ENCODE peak calls at places on chromosomes 3 and 15, in four cellular contexts. One of them, this sample, is unnamed.
A peak's percentile ranks its signal among the peaks of the same experiment; 100 is the strongest.

GRCh38 chr15:100918690-100919480 is at the start of gene LRRK1:
- DNase-seq in HepG2: no peak
- DNase-seq in K562: peak; percentile 63
- DNase-seq in A549: peak; percentile 52
- DNase-seq in this sample: peak; percentile 50

GRCh38 chr3:197050511-197050910 is 20.9 kb upstream of the MELTF start:
- DNase-seq in HepG2: no peak
- DNase-seq in K562: no peak
- DNase-seq in A549: no peak
- DNase-seq in this sample: no peak

GRCh38 chr3:160840590-160840989 is 84.6 kb downstream of the PPM1L start:
- DNase-seq in HepG2: no peak
- DNase-seq in K562: no peak
- DNase-seq in A549: no peak
- DNase-seq in this sample: no peak

GRCh38 chr3:123485551-123485950 is 36.7 kb upstream of the ADCY5 start:
- DNase-seq in HepG2: no peak
- DNase-seq in K562: no peak
- DNase-seq in A549: no peak
- DNase-seq in this sample: no peak

GRCh38 chr15:59691194-59691805 is 2.2 kb upstream of the BNIP2 start:
- DNase-seq in HepG2: peak; percentile 28
- DNase-seq in K562: no peak
- DNase-seq in A549: peak; percentile 36
- DNase-seq in this sample: no peak

GRCh38 chr15:98648654-98649537 is 557 bp downstream of the IGF1R start:
- DNase-seq in HepG2: no peak
- DNase-seq in K562: peak; percentile 57
- DNase-seq in A549: no peak
- DNase-seq in this sample: peak; percentile 57

GRCh38 chr15:29695486-29696167 is 126.6 kb downstream of the TJP1 start:
- DNase-seq in HepG2: peak; percentile 37
- DNase-seq in K562: no peak
- DNase-seq in A549: no peak
- DNase-seq in this sample: peak; percentile 41

GRCh38 chr3:65729553-65729952 is 309.2 kb downstream of the MAGI1 start:
- DNase-seq in HepG2: peak; percentile 92
- DNase-seq in K562: no peak
- DNase-seq in A549: no peak
- DNase-seq in this sample: no peak

GRCh38 chr15:38589502-38589901 is 24.9 kb upstream of the RASGRP1 start:
- DNase-seq in HepG2: no peak
- DNase-seq in K562: peak; percentile 37
- DNase-seq in A549: peak; percentile 13
- DNase-seq in this sample: no peak

GRCh38 chr3:128935922-128936321 is 56.5 kb downstream of the ACAD9 start:
- DNase-seq in HepG2: no peak
- DNase-seq in K562: no peak
- DNase-seq in A549: no peak
- DNase-seq in this sample: no peak

GRCh38 chr3:138845071-138845685 is 10.4 kb upstream of the PIK3CB start:
- DNase-seq in HepG2: no peak
- DNase-seq in K562: no peak
- DNase-seq in A549: no peak
- DNase-seq in this sample: no peak

GRCh38 chr3:178496911-178497310 is 39.3 kb upstream of the KCNMB2 start:
- DNase-seq in HepG2: no peak
- DNase-seq in K562: no peak
- DNase-seq in A549: no peak
- DNase-seq in this sample: no peak

GRCh38 chr3:171967137-171967783 is 72.1 kb upstream of the FNDC3B start:
- DNase-seq in HepG2: peak; percentile 96
- DNase-seq in K562: no peak
- DNase-seq in A549: peak; percentile 74
- DNase-seq in this sample: no peak

GRCh38 chr15:57172925-57173324 is 203.4 kb upstream of the CGNL1 start:
- DNase-seq in HepG2: no peak
- DNase-seq in K562: no peak
- DNase-seq in A549: no peak
- DNase-seq in this sample: no peak

GRCh38 chr15:101813803-101814534 is 2.0 kb downstream of the OR4F15 start:
- DNase-seq in HepG2: no peak
- DNase-seq in K562: no peak
- DNase-seq in A549: no peak
- DNase-seq in this sample: no peak

GRCh38 chr3:126259411-126260391 is 79.3 kb upstream of the ALDH1L1 start:
- DNase-seq in HepG2: peak; percentile 29
- DNase-seq in K562: peak; percentile 37
- DNase-seq in A549: no peak
- DNase-seq in this sample: peak; percentile 73

GRCh38 chr15:92653836-92654524 is 1.6 kb downstream of the FAM174B start:
- DNase-seq in HepG2: peak; percentile 10
- DNase-seq in K562: no peak
- DNase-seq in A549: no peak
- DNase-seq in this sample: no peak

GRCh38 chr3:1196997-1197396 is 104.2 kb downstream of the CNTN6 start:
- DNase-seq in HepG2: no peak
- DNase-seq in K562: no peak
- DNase-seq in A549: no peak
- DNase-seq in this sample: no peak

GRCh38 chr3:158808697-158809096 is 6.8 kb downstream of the MFSD1 start:
- DNase-seq in HepG2: no peak
- DNase-seq in K562: no peak
- DNase-seq in A549: no peak
- DNase-seq in this sample: no peak

GRCh38 chr15:55282284-55282833 is 7.3 kb downstream of the RAB27A start:
- DNase-seq in HepG2: no peak
- DNase-seq in K562: peak; percentile 26
- DNase-seq in A549: no peak
- DNase-seq in this sample: no peak

GRCh38 chr3:195147649-195148121 is 123.3 kb downstream of the XXYLT1 start:
- DNase-seq in HepG2: no peak
- DNase-seq in K562: no peak
- DNase-seq in A549: no peak
- DNase-seq in this sample: no peak

GRCh38 chr15:101689901-101690300 is 34.4 kb downstream of the TARS3 start:
- DNase-seq in HepG2: no peak
- DNase-seq in K562: no peak
- DNase-seq in A549: no peak
- DNase-seq in this sample: no peak

GRCh38 chr3:52172262-52172757 is 18.1 kb upstream of the POC1A start:
- DNase-seq in HepG2: no peak
- DNase-seq in K562: no peak
- DNase-seq in A549: no peak
- DNase-seq in this sample: no peak

GRCh38 chr3:176816937-176817336 is 380.3 kb downstream of the TBL1XR1 start:
- DNase-seq in HepG2: no peak
- DNase-seq in K562: no peak
- DNase-seq in A549: no peak
- DNase-seq in this sample: no peak

GRCh38 chr3:49388416-49388815 is 23.4 kb downstream of the RHOA start:
- DNase-seq in HepG2: no peak
- DNase-seq in K562: no peak
- DNase-seq in A549: no peak
- DNase-seq in this sample: no peak

GRCh38 chr3:159451067-159451466 is 537.6 kb upstream of the IL12A start:
- DNase-seq in HepG2: peak; percentile 1
- DNase-seq in K562: no peak
- DNase-seq in A549: no peak
- DNase-seq in this sample: no peak

GRCh38 chr3:42068303-42069088 is 22.7 kb upstream of the TRAK1 start:
- DNase-seq in HepG2: no peak
- DNase-seq in K562: no peak
- DNase-seq in A549: no peak
- DNase-seq in this sample: no peak

GRCh38 chr3:45499529-45499928 is 95.0 kb upstream of the LIMD1 start:
- DNase-seq in HepG2: peak; percentile 12
- DNase-seq in K562: no peak
- DNase-seq in A549: peak; percentile 19
- DNase-seq in this sample: no peak

GRCh38 chr3:179562467-179563297 is at the start of gene ACTL6A:
- DNase-seq in HepG2: peak; percentile 98
- DNase-seq in K562: peak; percentile 99
- DNase-seq in A549: peak; percentile 95
- DNase-seq in this sample: peak; percentile 100

GRCh38 chr15:81047948-81048347 is 47.2 kb downstream of the TLNRD1 start:
- DNase-seq in HepG2: no peak
- DNase-seq in K562: no peak
- DNase-seq in A549: no peak
- DNase-seq in this sample: no peak

GRCh38 chr3:31253782-31254181 is 278.9 kb upstream of the STT3B start:
- DNase-seq in HepG2: no peak
- DNase-seq in K562: no peak
- DNase-seq in A549: no peak
- DNase-seq in this sample: no peak

GRCh38 chr3:144552642-144553041 is 581.0 kb downstream of the DIPK2A start:
- DNase-seq in HepG2: no peak
- DNase-seq in K562: no peak
- DNase-seq in A549: no peak
- DNase-seq in this sample: no peak

GRCh38 chr3:186839874-186840641 is 2.5 kb upstream of the ADIPOQ start:
- DNase-seq in HepG2: no peak
- DNase-seq in K562: no peak
- DNase-seq in A549: no peak
- DNase-seq in this sample: no peak

GRCh38 chr3:56830884-56831283 is 29.1 kb upstream of the ARHGEF3 start:
- DNase-seq in HepG2: peak; percentile 78
- DNase-seq in K562: no peak
- DNase-seq in A549: no peak
- DNase-seq in this sample: no peak

GRCh38 chr3:37462452-37462851 is 288.1 kb upstream of the LRRFIP2 start:
- DNase-seq in HepG2: no peak
- DNase-seq in K562: no peak
- DNase-seq in A549: no peak
- DNase-seq in this sample: no peak

GRCh38 chr3:178385280-178385952 is 150.8 kb upstream of the KCNMB2 start:
- DNase-seq in HepG2: peak; percentile 1
- DNase-seq in K562: peak; percentile 16
- DNase-seq in A549: no peak
- DNase-seq in this sample: no peak

GRCh38 chr3:13655074-13655913 is 106.4 kb downstream of the FBLN2 start:
- DNase-seq in HepG2: no peak
- DNase-seq in K562: peak; percentile 91
- DNase-seq in A549: peak; percentile 62
- DNase-seq in this sample: peak; percentile 78

GRCh38 chr3:48558446-48559134 is 2.0 kb upstream of the PFKFB4 start:
- DNase-seq in HepG2: no peak
- DNase-seq in K562: no peak
- DNase-seq in A549: no peak
- DNase-seq in this sample: no peak

GRCh38 chr15:62163847-62164499 is 1.1 kb downstream of the C2CD4B start:
- DNase-seq in HepG2: no peak
- DNase-seq in K562: no peak
- DNase-seq in A549: no peak
- DNase-seq in this sample: peak; percentile 53

GRCh38 chr15:62164500-62165028 is 521 bp downstream of the C2CD4B start:
- DNase-seq in HepG2: no peak
- DNase-seq in K562: no peak
- DNase-seq in A549: peak; percentile 12
- DNase-seq in this sample: peak; percentile 69

GRCh38 chr15:62165029-62165792 is at the start of gene C2CD4B:
- DNase-seq in HepG2: no peak
- DNase-seq in K562: no peak
- DNase-seq in A549: peak; percentile 17
- DNase-seq in this sample: peak; percentile 70

GRCh38 chr15:62163397-62163796 is 1.7 kb downstream of the C2CD4B start:
- DNase-seq in HepG2: no peak
- DNase-seq in K562: no peak
- DNase-seq in A549: no peak
- DNase-seq in this sample: no peak

GRCh38 chr15:62165793-62166380 is 802 bp upstream of the C2CD4B start:
- DNase-seq in HepG2: no peak
- DNase-seq in K562: no peak
- DNase-seq in A549: no peak
- DNase-seq in this sample: no peak
- TF ChIP-seq HMGXB4 in HepG2: no peak
- TF ChIP-seq HMGXB4 in K562: no peak
- TF ChIP-seq HMGXB4 in A549: no peak
- TF ChIP-seq HMGXB4 in this sample: no peak

DNA sequence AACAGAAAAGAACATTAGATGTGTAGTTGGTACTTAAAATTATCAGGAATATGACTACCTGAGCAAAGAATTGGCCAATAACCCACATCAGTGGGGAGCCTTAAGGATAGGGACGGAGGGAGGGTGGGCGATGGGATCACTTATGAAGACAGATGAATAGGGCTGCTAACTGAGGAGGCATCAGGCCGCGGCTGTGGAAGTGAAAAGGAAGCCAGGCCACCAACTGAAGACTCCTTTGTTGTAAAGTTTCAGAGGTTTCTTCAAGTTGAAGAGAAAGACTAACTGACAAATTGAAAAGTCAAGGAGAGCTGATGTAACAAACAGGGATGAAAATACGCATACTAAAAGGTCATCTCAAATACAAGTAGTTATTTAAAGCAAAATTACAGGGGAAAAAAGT is 135.6 kb upstream of the BHLHE40 start:
- DNase-seq in HepG2: no peak
- DNase-seq in K562: no peak
- DNase-seq in A549: no peak
- DNase-seq in this sample: no peak
- TF ChIP-seq HMGXB4 in HepG2: no peak
- TF ChIP-seq HMGXB4 in K562: no peak
- TF ChIP-seq HMGXB4 in A549: no peak
- TF ChIP-seq HMGXB4 in this sample: no peak

GRCh38 chr15:48440084-48440483 is 108.9 kb downstream of the DUT start:
- DNase-seq in HepG2: no peak
- DNase-seq in K562: no peak
- DNase-seq in A549: no peak
- DNase-seq in this sample: peak; percentile 58
- TF ChIP-seq HMGXB4 in HepG2: no peak
- TF ChIP-seq HMGXB4 in K562: no peak
- TF ChIP-seq HMGXB4 in A549: no peak
- TF ChIP-seq HMGXB4 in this sample: no peak

GRCh38 chr3:156865732-156866131 is 39.6 kb downstream of the LEKR1 start:
- DNase-seq in HepG2: no peak
- DNase-seq in K562: no peak
- DNase-seq in A549: no peak
- DNase-seq in this sample: no peak
- TF ChIP-seq HMGXB4 in HepG2: no peak
- TF ChIP-seq HMGXB4 in K562: no peak
- TF ChIP-seq HMGXB4 in A549: no peak
- TF ChIP-seq HMGXB4 in this sample: no peak

GRCh38 chr15:73326157-73326556 is 42.6 kb downstream of the HCN4 start:
- DNase-seq in HepG2: no peak
- DNase-seq in K562: no peak
- DNase-seq in A549: no peak
- DNase-seq in this sample: no peak
- TF ChIP-seq HMGXB4 in HepG2: no peak
- TF ChIP-seq HMGXB4 in K562: no peak
- TF ChIP-seq HMGXB4 in A549: no peak
- TF ChIP-seq HMGXB4 in this sample: no peak

GRCh38 chr3:59079962-59080361 is 30.1 kb upstream of the CFAP20DC start:
- DNase-seq in HepG2: no peak
- DNase-seq in K562: no peak
- DNase-seq in A549: no peak
- DNase-seq in this sample: no peak
- TF ChIP-seq HMGXB4 in HepG2: no peak
- TF ChIP-seq HMGXB4 in K562: no peak
- TF ChIP-seq HMGXB4 in A549: no peak
- TF ChIP-seq HMGXB4 in this sample: no peak

GRCh38 chr3:15007681-15008141 is 57.4 kb downstream of the MRPS25 start:
- DNase-seq in HepG2: no peak
- DNase-seq in K562: no peak
- DNase-seq in A549: no peak
- DNase-seq in this sample: no peak
- TF ChIP-seq HMGXB4 in HepG2: no peak
- TF ChIP-seq HMGXB4 in K562: no peak
- TF ChIP-seq HMGXB4 in A549: no peak
- TF ChIP-seq HMGXB4 in this sample: no peak